ENCODE peak calls at places on chromosomes 3 and 15, in four cellular contexts. V is tibial artery, S is H9, X is AG10803. B is an unnamed sample.

GRCh38 chr3:108329087-108329486 is 32.7 kb downstream of the HHLA2 start:
- DNase-seq in V (no peak), S (no peak), X (no peak), B (no peak)

GRCh38 chr3:186931487-186932280 is 1.4 kb downstream of the ST6GAL1 start:
- DNase-seq in V (peak; percentile 75), S (peak; percentile 64), X (no peak), B (no peak)

GRCh38 chr3:100114413-100115030 is at the start of gene FILIP1L:
- DNase-seq in V (no peak), S (no peak), X (no peak), B (no peak)

GRCh38 chr15:27792756-27793264 is 306.3 kb downstream of the OCA2 start:
- DNase-seq in V (no peak), S (no peak), X (no peak), B (no peak)

GRCh38 chr15:92625297-92625980 is 30.1 kb downstream of the FAM174B start:
- DNase-seq in V (no peak), S (no peak), X (peak; percentile 54), B (no peak)

GRCh38 chr3:107660316-107660976 is 137.7 kb downstream of the BBX start:
- DNase-seq in V (no peak), S (no peak), X (peak; percentile 84), B (no peak)

GRCh38 chr3:129644836-129645235 is 38.4 kb upstream of the PLXND1 start:
- DNase-seq in V (no peak), S (no peak), X (no peak), B (no peak)

GRCh38 chr3:169804681-169805080 is 8.0 kb upstream of the LRRIQ4 start:
- DNase-seq in V (no peak), S (no peak), X (no peak), B (no peak)

GRCh38 chr15:71051539-71051938 is 63.7 kb upstream of the THSD4 start:
- DNase-seq in V (no peak), S (no peak), X (peak; percentile 80), B (no peak)

GRCh38 chr3:14461748-14462324 is 59.4 kb downstream of the SLC6A6 start:
- DNase-seq in V (no peak), S (peak; percentile 70), X (peak; percentile 71), B (no peak)

GRCh38 chr3:183295211-183295610 is 42.2 kb downstream of the B3GNT5 start:
- DNase-seq in V (no peak), S (no peak), X (peak; percentile 83), B (no peak)

GRCh38 chr3:101521251-101521701 is 8.3 kb upstream of the SENP7 start:
- DNase-seq in V (no peak), S (no peak), X (no peak), B (no peak)

GRCh38 chr15:67005294-67005996 is 60.0 kb upstream of the SMAD3 start:
- DNase-seq in V (no peak), S (no peak), X (no peak), B (no peak)

GRCh38 chr15:48914717-48915116 is 36.8 kb downstream of the EID1 start:
- DNase-seq in V (no peak), S (no peak), X (no peak), B (no peak)

GRCh38 chr3:112004664-112005063 is 5.9 kb downstream of the TAGLN3 start:
- DNase-seq in V (no peak), S (no peak), X (no peak), B (no peak)

GRCh38 chr3:15345051-15345607 is 12.7 kb upstream of the SH3BP5 start:
- DNase-seq in V (no peak), S (no peak), X (no peak), B (no peak)

GRCh38 chr3:9081201-9081818 is 118.0 kb upstream of the RAD18 start:
- DNase-seq in V (no peak), S (no peak), X (no peak), B (no peak)

GRCh38 chr3:9076985-9077384 is 113.7 kb upstream of the RAD18 start:
- DNase-seq in V (no peak), S (no peak), X (no peak), B (no peak)

GRCh38 chr3:9079674-9080073 is 116.4 kb upstream of the RAD18 start:
- DNase-seq in V (no peak), S (no peak), X (no peak), B (no peak)

GRCh38 chr3:9080165-9080564 is 116.9 kb upstream of the RAD18 start:
- DNase-seq in V (no peak), S (no peak), X (no peak), B (no peak)

GRCh38 chr3:9078561-9079240 is 115.4 kb upstream of the RAD18 start:
- DNase-seq in V (no peak), S (no peak), X (no peak), B (no peak)
- TF ChIP-seq CTCF in V (no peak), S (peak; percentile 51), X (no peak), B (no peak)

GRCh38 chr3:30702521-30703404 is 96.4 kb downstream of the TGFBR2 start:
- DNase-seq in V (no peak), S (no peak), X (no peak), B (no peak)
- TF ChIP-seq CTCF in V (no peak), S (no peak), X (no peak), B (no peak)

DNA sequence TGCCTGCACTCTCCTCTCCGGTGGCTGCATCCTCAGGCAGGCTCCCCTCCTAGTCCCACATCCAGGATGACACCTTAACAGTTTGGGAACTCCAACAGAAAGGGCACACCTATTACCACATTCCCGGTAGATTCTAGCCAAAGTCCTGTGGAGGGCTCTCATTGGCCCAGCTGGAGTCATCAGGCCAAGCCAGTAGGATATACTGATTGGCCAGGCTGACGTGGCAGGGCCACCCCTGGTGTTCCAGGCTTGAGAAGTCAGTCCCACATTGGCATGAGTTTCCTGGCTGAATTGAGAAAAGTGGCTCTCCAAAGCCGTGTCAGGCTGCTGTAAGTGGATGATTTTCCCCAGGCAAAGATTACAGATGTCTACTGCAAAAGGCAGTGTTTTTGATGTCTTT is 6.7 kb upstream of the BLM start:
- DNase-seq in V (no peak), S (peak; percentile 75), X (no peak), B (no peak)
- TF ChIP-seq CTCF in V (no peak), S (no peak), X (no peak), B (no peak)

GRCh38 chr3:46447535-46447934 is 17.2 kb downstream of the LTF start:
- DNase-seq in V (no peak), S (no peak), X (no peak), B (no peak)

GRCh38 chr3:46438831-46439230 is 25.9 kb downstream of the LTF start:
- DNase-seq in V (no peak), S (no peak), X (no peak), B (no peak)

GRCh38 chr3:46440531-46441294 is 24.0 kb downstream of the LTF start:
- DNase-seq in V (no peak), S (no peak), X (no peak), B (no peak)

GRCh38 chr3:46448721-46449120 is 16.0 kb downstream of the LTF start:
- DNase-seq in V (no peak), S (no peak), X (no peak), B (no peak)

DNA sequence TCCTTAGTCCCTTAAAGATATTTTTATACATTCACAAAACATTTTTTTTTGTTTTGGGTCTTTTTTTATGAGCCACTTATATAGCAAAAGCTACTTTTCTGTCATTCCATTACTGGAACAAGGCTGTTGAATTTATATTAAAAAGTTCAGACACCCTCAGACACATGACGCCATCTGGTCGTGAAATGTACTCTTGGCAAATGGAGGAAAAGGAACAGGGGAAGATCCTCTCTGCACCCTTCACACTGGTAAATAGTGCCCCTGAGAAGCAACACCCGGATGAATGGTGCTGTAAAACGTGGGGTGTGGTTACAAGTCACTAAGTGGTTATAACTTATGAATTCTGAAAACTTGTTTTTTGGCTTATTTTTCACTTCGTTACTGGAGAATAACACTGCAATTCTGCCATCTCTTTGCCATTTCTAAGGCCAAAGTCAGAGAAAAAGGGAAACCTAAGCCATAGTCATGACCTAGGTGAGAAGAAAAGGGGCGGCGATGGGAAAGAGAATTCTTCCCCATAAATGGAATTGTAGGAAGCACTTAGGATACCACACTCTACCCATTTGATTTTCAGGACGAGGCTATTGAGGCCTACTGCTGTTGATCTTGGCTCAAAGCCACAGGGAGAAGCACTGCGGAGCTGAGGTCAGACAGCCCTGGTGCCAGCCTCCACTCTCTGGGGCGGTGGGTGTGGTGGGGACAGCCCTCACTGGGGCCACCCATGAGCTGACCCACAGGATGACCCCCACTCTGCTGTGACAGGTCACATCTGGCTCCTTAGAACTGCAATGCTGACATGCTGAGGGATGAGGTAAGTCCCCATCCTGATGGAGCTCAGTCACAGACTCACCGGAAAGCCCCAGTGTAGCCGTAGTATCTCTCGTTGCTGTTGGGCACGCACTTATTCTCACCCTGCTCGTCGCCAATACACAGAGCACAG is 21.8 kb downstream of the LTF start:
- DNase-seq in V (no peak), S (no peak), X (no peak), B (no peak)
- TF ChIP-seq CTCF in V (no peak), S (peak; percentile 68), X (no peak), B (peak; percentile 28)

GRCh38 chr3:132722165-132723023 is at the start of gene NPHP3:
- DNase-seq in V (peak; percentile 99), S (peak; percentile 99), X (peak; percentile 98), B (peak; percentile 99)
- TF ChIP-seq CTCF in V (peak; percentile 29), S (no peak), X (no peak), B (no peak)

GRCh38 chr15:68256675-68257450 is 20.7 kb upstream of the FEM1B start:
- DNase-seq in V (peak; percentile 95), S (peak; percentile 96), X (peak; percentile 96), B (peak; percentile 94)
- TF ChIP-seq CTCF in V (no peak), S (peak; percentile 15), X (no peak), B (no peak)

GRCh38 chr3:148309390-148310035 is 388.2 kb upstream of the AGTR1 start:
- DNase-seq in V (no peak), S (peak; percentile 45), X (peak; percentile 54), B (no peak)
- TF ChIP-seq CTCF in V (peak; percentile 37), S (peak; percentile 78), X (peak; percentile 93), B (peak; percentile 32)

GRCh38 chr3:187932530-187932929 is 187.3 kb upstream of the BCL6 start:
- DNase-seq in V (no peak), S (no peak), X (no peak), B (no peak)

GRCh38 chr3:187930021-187930420 is 184.8 kb upstream of the BCL6 start:
- DNase-seq in V (no peak), S (no peak), X (no peak), B (no peak)

GRCh38 chr3:187931111-187931510 is 185.8 kb upstream of the BCL6 start:
- DNase-seq in V (no peak), S (no peak), X (no peak), B (no peak)

GRCh38 chr3:187929115-187929828 is 184.0 kb upstream of the BCL6 start:
- DNase-seq in V (no peak), S (no peak), X (no peak), B (no peak)

DNA sequence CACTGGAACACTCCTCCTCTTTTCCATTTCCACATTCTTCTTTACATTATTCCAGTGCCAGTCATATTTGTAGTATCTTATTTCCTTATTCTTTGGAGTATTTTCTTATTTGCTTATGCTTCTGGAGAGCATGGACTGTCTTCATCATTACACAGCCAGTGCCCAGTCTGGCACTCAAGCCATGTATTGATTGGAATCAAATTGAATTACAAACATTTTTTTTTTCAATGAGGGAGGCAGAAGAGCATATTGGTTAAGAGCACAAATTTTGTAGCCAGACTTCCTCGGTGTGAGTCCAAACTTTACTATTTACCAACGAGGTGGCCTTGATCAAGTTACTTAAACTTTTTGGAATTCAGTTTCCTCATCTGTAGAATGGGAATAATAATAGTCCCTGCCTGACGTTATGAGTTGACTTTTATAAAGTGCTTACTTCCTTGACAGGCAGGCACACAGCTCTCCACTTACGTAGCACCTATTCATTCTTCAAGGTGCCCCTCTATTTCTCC is 186.6 kb upstream of the BCL6 start:
- DNase-seq in V (no peak), S (no peak), X (no peak), B (no peak)
- TF ChIP-seq CTCF in V (no peak), S (no peak), X (no peak), B (no peak)